ENCODE peak calls at places on chromosomes 16 and 17, in eight cellular contexts. U is stimulated activated CD8-positive, alpha-beta memory T cell treated with anti-CD3 and anti-CD28 coated beads, Interleukin-4, amount 100 ng/mL, for 48 hours; G is mesenchymal stem cell; M is ovary; F is caudate nucleus; E is fibroblast of mammary gland; D is body of pancreas; O is T-helper 2 cell treated with Interferon-gamma antibody and Interleukin-4, amounts not matched to agents 5 μg/mL and 100 μg/mL, for 36 hours. R is an unnamed sample.

GRCh38 chr17:32527146-32527545 is 40.4 kb downstream of the CDK5R1 start:
- DNase-seq in U (no peak), G (no peak), M (no peak), F (no peak), E (no peak), D (no peak), O (no peak), R (no peak)

GRCh38 chr17:8954339-8954738 is 11.2 kb downstream of the PIK3R5 start:
- DNase-seq in U (peak; percentile 73), G (no peak), M (no peak), F (no peak), E (no peak), D (peak; percentile 23), O (peak; percentile 61), R (peak; percentile 94)

GRCh38 chr17:30905742-30906100 is 317 bp downstream of the TEFM start:
- DNase-seq in U (peak; percentile 36), G (no peak), M (no peak), F (no peak), E (peak; percentile 2), D (no peak), O (peak; percentile 32), R (no peak)

GRCh38 chr16:64865037-64865696 is 256.7 kb downstream of the CDH11 start:
- DNase-seq in U (no peak), G (peak; percentile 52), M (no peak), F (no peak), E (no peak), D (no peak), O (no peak), R (no peak)

GRCh38 chr17:64180089-64180488 is 50.1 kb upstream of the ERN1 start:
- DNase-seq in U (no peak), G (no peak), M (no peak), F (no peak), E (peak; percentile 72), D (no peak), O (no peak), R (no peak)

GRCh38 chr17:31672161-31672819 is 186.8 kb downstream of the COPRS start:
- DNase-seq in U (no peak), G (no peak), M (no peak), F (no peak), E (no peak), D (no peak), O (no peak), R (peak; percentile 0)

GRCh38 chr16:81571175-81571574 is 126.6 kb downstream of the CMIP start:
- DNase-seq in U (no peak), G (no peak), M (no peak), F (no peak), E (no peak), D (no peak), O (no peak), R (no peak)

GRCh38 chr17:83200746-83201145 is 121.3 kb downstream of the METRNL start:
- DNase-seq in U (no peak), G (no peak), M (peak; percentile 42), F (no peak), E (no peak), D (peak; percentile 1), O (no peak), R (peak; percentile 71)

GRCh38 chr16:85246473-85246872 is 134.2 kb upstream of the CIBAR2 start:
- DNase-seq in U (no peak), G (no peak), M (peak; percentile 38), F (no peak), E (no peak), D (no peak), O (no peak), R (no peak)

GRCh38 chr17:43129671-43130010 is 4.5 kb upstream of the BRCA1 start:
- DNase-seq in U (no peak), G (no peak), M (no peak), F (no peak), E (no peak), D (no peak), O (no peak), R (no peak)

GRCh38 chr16:59783191-59783590 is 1049.1 kb upstream of the GOT2 start:
- DNase-seq in U (no peak), G (no peak), M (no peak), F (no peak), E (no peak), D (no peak), O (no peak), R (no peak)

GRCh38 chr16:26598061-26598460 is 468.7 kb upstream of the C16orf82 start:
- DNase-seq in U (peak; percentile 82), G (no peak), M (no peak), F (peak; percentile 85), E (no peak), D (no peak), O (peak; percentile 89), R (no peak)

GRCh38 chr17:45789874-45790273 is 5.8 kb downstream of the CRHR1 start:
- DNase-seq in U (no peak), G (no peak), M (no peak), F (no peak), E (no peak), D (no peak), O (no peak), R (no peak)

GRCh38 chr16:57485091-57485915 is 990 bp downstream of the DOK4 start:
- DNase-seq in U (no peak), G (no peak), M (peak; percentile 42), F (no peak), E (no peak), D (peak; percentile 34), O (no peak), R (no peak)

GRCh38 chr17:81082177-81083073 is 47.5 kb downstream of the BAIAP2 start:
- DNase-seq in U (no peak), G (no peak), M (no peak), F (no peak), E (no peak), D (peak; percentile 44), O (no peak), R (no peak)

GRCh38 chr17:21396237-21396636 is 20.1 kb downstream of the KCNJ12 start:
- DNase-seq in U (no peak), G (no peak), M (no peak), F (no peak), E (no peak), D (no peak), O (no peak), R (no peak)

GRCh38 chr17:68424861-68425260 is 32.4 kb downstream of the WIPI1 start:
- DNase-seq in U (no peak), G (no peak), M (no peak), F (no peak), E (no peak), D (peak; percentile 25), O (no peak), R (no peak)

GRCh38 chr17:2563543-2563942 is 29.9 kb upstream of the PAFAH1B1 start:
- DNase-seq in U (no peak), G (no peak), M (no peak), F (no peak), E (no peak), D (no peak), O (no peak), R (no peak)

GRCh38 chr17:80141463-80142165 is 5.3 kb downstream of the EIF4A3 start:
- DNase-seq in U (no peak), G (no peak), M (no peak), F (no peak), E (no peak), D (no peak), O (no peak), R (no peak)

GRCh38 chr17:2024572-2025219 is 438 bp downstream of the RTN4RL1 start:
- DNase-seq in U (peak; percentile 37), G (no peak), M (no peak), F (no peak), E (no peak), D (no peak), O (no peak), R (no peak)

GRCh38 chr17:70074991-70075390 is at the start of gene KCNJ16:
- DNase-seq in U (no peak), G (no peak), M (no peak), F (no peak), E (no peak), D (peak; percentile 85), O (no peak), R (no peak)

GRCh38 chr16:67112591-67113399 is 3.1 kb downstream of the PHAF1 start:
- DNase-seq in U (no peak), G (no peak), M (no peak), F (no peak), E (no peak), D (no peak), O (no peak), R (no peak)

GRCh38 chr16:56363781-56364565 is 61.4 kb downstream of the AMFR start:
- DNase-seq in U (peak; percentile 16), G (no peak), M (no peak), F (no peak), E (no peak), D (no peak), O (no peak), R (no peak)

GRCh38 chr16:14112539-14112856 is 41.4 kb downstream of the MRTFB start:
- DNase-seq in U (no peak), G (no peak), M (no peak), F (no peak), E (no peak), D (no peak), O (no peak), R (no peak)

GRCh38 chr17:6439951-6440350 is 4.3 kb upstream of the PIMREG start:
- DNase-seq in U (no peak), G (no peak), M (no peak), F (no peak), E (no peak), D (no peak), O (no peak), R (no peak)

GRCh38 chr16:2468725-2469398 is 2.2 kb upstream of the NTN3 start:
- DNase-seq in U (no peak), G (peak; percentile 33), M (peak; percentile 35), F (peak; percentile 63), E (no peak), D (peak; percentile 33), O (no peak), R (no peak)

GRCh38 chr16:2798723-2799204 is 494 bp downstream of the PRSS41 start:
- DNase-seq in U (no peak), G (no peak), M (no peak), F (no peak), E (no peak), D (no peak), O (no peak), R (peak; percentile 54)

GRCh38 chr16:20918486-20919239 is 18.1 kb downstream of the LYRM1 start:
- DNase-seq in U (peak; percentile 33), G (peak; percentile 26), M (no peak), F (peak; percentile 6), E (peak; percentile 94), D (peak; percentile 45), O (no peak), R (peak; percentile 78)

GRCh38 chr16:54739381-54739780 is 191.3 kb upstream of the IRX5 start:
- DNase-seq in U (no peak), G (no peak), M (no peak), F (no peak), E (no peak), D (no peak), O (no peak), R (no peak)

GRCh38 chr17:27246537-27246936 is 47.4 kb upstream of the WSB1 start:
- DNase-seq in U (no peak), G (no peak), M (no peak), F (no peak), E (no peak), D (no peak), O (no peak), R (no peak)

GRCh38 chr16:89883346-89884040 is 10.1 kb downstream of the TCF25 start:
- DNase-seq in U (no peak), G (no peak), M (no peak), F (no peak), E (no peak), D (no peak), O (no peak), R (no peak)

GRCh38 chr16:76959166-76959565 is 231.8 kb upstream of the MON1B start:
- DNase-seq in U (no peak), G (no peak), M (no peak), F (no peak), E (no peak), D (no peak), O (no peak), R (no peak)

GRCh38 chr16:76268824-76269223 is 8.4 kb upstream of the CNTNAP4 start:
- DNase-seq in U (no peak), G (no peak), M (no peak), F (no peak), E (no peak), D (no peak), O (no peak), R (no peak)

GRCh38 chr16:85284138-85284897 is 172.0 kb upstream of the CIBAR2 start:
- DNase-seq in U (no peak), G (no peak), M (no peak), F (no peak), E (no peak), D (no peak), O (no peak), R (no peak)